ENCODE peak calls at places on chromosomes 12 and 14, in five cellular contexts. C is BJ; M is GM20000; H is effector memory CD8-positive, alpha-beta T cell; T is activated CD8-positive, alpha-beta memory T cell treated with anti-CD3 and anti-CD28 coated beads, Interleukin-2, amount 50 U/mL, for 48 hours. L is an unnamed sample.

GRCh38 chr12:15592934-15593333 is 196.3 kb downstream of the EPS8 start:
- DNase-seq in C (no peak), M (no peak), H (no peak), T (no peak), L (no peak)

GRCh38 chr14:63435838-63436237 is 107.3 kb downstream of the PPP2R5E start:
- DNase-seq in C (peak; percentile 19), M (no peak), H (no peak), T (no peak), L (peak; percentile 65)

GRCh38 chr14:54901380-54902142 is 1.1 kb downstream of the GCH1 start:
- DNase-seq in C (no peak), M (peak; percentile 15), H (no peak), T (peak; percentile 59), L (no peak)

GRCh38 chr14:39491134-39491541 is 58.9 kb upstream of the FBXO33 start:
- DNase-seq in C (no peak), M (peak; percentile 21), H (no peak), T (no peak), L (no peak)

GRCh38 chr12:2963760-2964292 is 4.6 kb downstream of the TEAD4 start:
- DNase-seq in C (no peak), M (no peak), H (no peak), T (no peak), L (no peak)

GRCh38 chr12:106342397-106343212 is 14.9 kb upstream of the POLR3B start:
- DNase-seq in C (peak; percentile 74), M (no peak), H (no peak), T (no peak), L (peak; percentile 78)

GRCh38 chr14:60630129-60630528 is 19.1 kb downstream of the SIX1 start:
- DNase-seq in C (no peak), M (no peak), H (no peak), T (no peak), L (no peak)

GRCh38 chr14:98909251-98909944 is 362.6 kb downstream of the BCL11B start:
- DNase-seq in C (no peak), M (no peak), H (no peak), T (no peak), L (no peak)

GRCh38 chr14:73818821-73819220 is 32.8 kb upstream of the PTGR2 start:
- DNase-seq in C (no peak), M (no peak), H (no peak), T (no peak), L (no peak)

GRCh38 chr12:132222808-132223173 is 78.5 kb downstream of the NOC4L start:
- DNase-seq in C (no peak), M (no peak), H (no peak), T (no peak), L (no peak)

GRCh38 chr14:38500125-38500524 is 244.2 kb upstream of the CLEC14A start:
- DNase-seq in C (no peak), M (no peak), H (no peak), T (no peak), L (no peak)

GRCh38 chr14:97027256-97027999 is 230.2 kb downstream of the VRK1 start:
- DNase-seq in C (no peak), M (no peak), H (no peak), T (no peak), L (no peak)

GRCh38 chr14:77376380-77376770 is 519 bp downstream of the TMED8 start:
- DNase-seq in C (no peak), M (peak; percentile 30), H (no peak), T (peak; percentile 70), L (no peak)

GRCh38 chr14:64695071-64695470 is 9.2 kb upstream of the PLEKHG3 start:
- DNase-seq in C (no peak), M (no peak), H (no peak), T (no peak), L (no peak)

GRCh38 chr12:14238224-14238792 is 127.2 kb upstream of the ATF7IP start:
- DNase-seq in C (no peak), M (no peak), H (no peak), T (no peak), L (no peak)

GRCh38 chr14:30532264-30532663 is 26.7 kb upstream of the G2E3 start:
- DNase-seq in C (no peak), M (no peak), H (no peak), T (no peak), L (no peak)

GRCh38 chr14:74703043-74703442 is 9.8 kb downstream of the AREL1 start:
- DNase-seq in C (no peak), M (no peak), H (no peak), T (no peak), L (no peak)

GRCh38 chr14:97443412-97443811 is 646.2 kb downstream of the VRK1 start:
- DNase-seq in C (no peak), M (no peak), H (no peak), T (no peak), L (no peak)

L was measured in GM04503.